ENCODE peak calls at places on chromosomes 12 and 14, in six cellular contexts. R is mesendoderm; D is effector memory CD4-positive, alpha-beta T cell; F is esophagus muscularis mucosa; C is aorta; Q is esophagus squamous epithelium. Y is an unnamed sample. For H3K36me3 and H3K27me3, the result is how much of the 10 kb centered on the place peaks cover.

GRCh38 chr14:65966188-65966587 is 520.0 kb upstream of the CCDC196 start:
- DNase-seq in R (no peak), Q (no peak), F (no peak), D (no peak), C (no peak), Y (no peak)

GRCh38 chr12:32201996-32202395 is 95.3 kb downstream of the BICD1 start:
- DNase-seq in R (no peak), C (peak), D (no peak), F (no peak), Q (no peak), Y (no peak)

GRCh38 chr12:14774074-14774943 is 29.0 kb downstream of the WBP11 start:
- DNase-seq in D (peak), Q (peak), C (peak), F (peak), R (peak), Y (peak)

GRCh38 chr12:42918387-42918786 is 328.8 kb upstream of the PRICKLE1 start:
- DNase-seq in R (no peak), D (no peak), F (no peak), C (no peak), Q (no peak), Y (no peak)

GRCh38 chr12:89883630-89884364 is 175.2 kb upstream of the ATP2B1 start:
- DNase-seq in F (no peak), R (peak), C (no peak), D (no peak), Q (no peak), Y (peak)

GRCh38 chr12:108816652-108817335 is 40.6 kb downstream of the SSH1 start:
- DNase-seq in R (no peak), F (no peak), D (no peak), Q (no peak), C (peak), Y (no peak)

GRCh38 chr12:130523863-130524614 is 186.4 kb downstream of the PIWIL1 start:
- DNase-seq in Q (no peak), C (no peak), D (no peak), F (no peak), R (no peak), Y (no peak)

GRCh38 chr12:69751476-69751875 is 12.8 kb downstream of the RAB3IP start:
- DNase-seq in D (no peak), Q (no peak), F (no peak), R (no peak), C (no peak), Y (no peak)

GRCh38 chr12:54689984-54690383 is 41.8 kb upstream of the DCD start:
- DNase-seq in F (no peak), R (peak), Q (no peak), C (no peak), D (no peak), Y (peak)

GRCh38 chr12:59173696-59174095 is 253.4 kb upstream of the LRIG3 start:
- DNase-seq in F (no peak), D (no peak), R (peak), C (no peak), Q (no peak), Y (no peak)

GRCh38 chr14:67526676-67527459 is 6.2 kb upstream of the PLEKHH1 start:
- DNase-seq in C (peak), F (no peak), D (no peak), Q (no peak), R (peak), Y (peak)

GRCh38 chr12:32298917-32299316 is 100.4 kb upstream of the FGD4 start:
- DNase-seq in F (no peak), C (no peak), Q (no peak), R (no peak), D (no peak), Y (no peak)

GRCh38 chr12:99529966-99530365 is 117.6 kb upstream of the GARIN6 start:
- DNase-seq in C (no peak), F (no peak), D (no peak), R (no peak), Q (no peak), Y (no peak)

GRCh38 chr12:96047621-96048211 is 12.3 kb upstream of the LTA4H start:
- DNase-seq in R (no peak), C (no peak), Q (no peak), D (no peak), F (no peak), Y (no peak)

GRCh38 chr12:105252901-105253300 is 16.9 kb upstream of the APPL2 start:
- DNase-seq in R (no peak), F (no peak), Q (no peak), D (no peak), C (no peak), Y (no peak)

GRCh38 chr12:92845320-92845719 is 83.8 kb downstream of the EEA1 start:
- DNase-seq in D (no peak), Q (no peak), C (no peak), F (no peak), R (no peak), Y (no peak)

GRCh38 chr14:93974299-93974698 is 2.1 kb downstream of the ASB2 start:
- DNase-seq in F (no peak), D (no peak), C (no peak), R (no peak), Q (no peak), Y (no peak)

GRCh38 chr12:10027311-10028099 is 3.0 kb upstream of the CLEC9A start:
- DNase-seq in C (no peak), D (no peak), F (no peak), R (no peak), Q (no peak), Y (no peak)

GRCh38 chr12:6533653-6534157 is 612 bp upstream of the GAPDH start:
- DNase-seq in D (no peak), R (peak), C (peak), Q (no peak), F (peak), Y (peak)

GRCh38 chr12:100346660-100347059 is 10.2 kb upstream of the SLC17A8 start:
- DNase-seq in D (no peak), R (no peak), F (no peak), Q (no peak), C (no peak), Y (no peak)

GRCh38 chr12:23002381-23002780 is 377.4 kb downstream of the ETNK1 start:
- DNase-seq in C (no peak), R (no peak), D (no peak), F (no peak), Q (no peak), Y (no peak)

GRCh38 chr12:125606312-125606711 is 541.1 kb downstream of the AACS start:
- DNase-seq in C (no peak), D (no peak), F (peak), Q (no peak), R (no peak), Y (no peak)

GRCh38 chr12:125610292-125610691 is 545.1 kb downstream of the AACS start:
- DNase-seq in D (no peak), R (no peak), Q (no peak), F (no peak), C (no peak), Y (no peak)

GRCh38 chr12:125614058-125614457 is 548.8 kb downstream of the AACS start:
- DNase-seq in F (no peak), C (no peak), R (no peak), D (no peak), Q (no peak), Y (no peak)

GRCh38 chr12:125610971-125611370 is 545.7 kb downstream of the AACS start:
- DNase-seq in Q (no peak), D (no peak), F (no peak), R (no peak), C (no peak), Y (no peak)
- H3K36me3 ChIP-seq in Q (under half), D (under half), F (under half), R (under half), C (under half), Y (under half)

DNA sequence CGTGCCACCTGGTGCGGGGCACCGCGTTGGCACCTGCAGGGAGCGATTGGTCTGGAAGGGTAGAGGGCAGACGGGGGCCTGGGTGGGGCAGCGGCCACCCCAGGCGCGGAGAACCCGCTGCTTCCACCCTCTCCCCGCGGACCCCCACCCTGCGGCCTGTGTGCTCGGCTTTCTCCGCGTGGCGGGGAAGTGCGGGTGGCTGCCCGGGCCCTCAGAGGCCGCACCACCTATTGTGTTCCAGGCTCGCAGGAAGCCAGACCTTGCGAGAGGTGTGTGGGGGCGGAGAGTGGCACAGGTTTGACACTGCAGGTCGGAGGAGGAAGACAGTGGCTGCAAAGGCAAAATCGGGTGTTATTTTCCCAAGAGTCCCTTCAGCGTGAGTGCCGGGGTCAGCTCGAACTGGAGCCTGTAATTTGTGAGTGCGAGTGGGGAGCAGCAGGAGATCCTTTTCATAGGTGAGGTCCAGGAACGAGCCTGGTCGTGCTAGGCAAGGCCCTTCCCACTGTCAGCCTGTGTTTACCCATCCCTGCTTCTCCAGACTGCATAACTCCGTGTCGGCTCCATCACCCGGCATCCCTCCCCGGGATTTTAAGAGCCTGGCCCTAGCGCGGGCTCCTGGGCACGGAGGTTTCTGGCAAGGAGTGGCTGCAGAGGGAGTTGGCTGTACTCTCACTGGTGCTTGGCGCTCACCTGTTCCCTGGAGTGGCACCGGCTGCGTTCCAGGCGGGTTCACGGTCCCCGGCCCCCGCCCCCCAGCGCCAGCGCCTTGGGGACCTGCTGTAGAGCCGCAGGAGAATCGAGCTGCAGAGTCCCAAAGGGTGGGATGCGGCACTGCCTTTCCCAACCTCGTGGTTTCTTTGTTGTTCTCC is 930 bp downstream of the TBC1D30 start:
- DNase-seq in R (peak), D (no peak), Q (no peak), C (no peak), F (peak), Y (peak)
- H3K4me3 ChIP-seq in R (no peak), D (peak), Q (peak), C (peak), F (peak), Y (peak)

GRCh38 chr14:28778718-28779117 is 12.1 kb downstream of the FOXG1 start:
- DNase-seq in C (no peak), Q (no peak), D (no peak), F (no peak), R (no peak), Y (no peak)
- H3K27me3 ChIP-seq in C (under half), Q (under half), D (under half), F (half or more), R (under half), Y (half or more)

GRCh38 chr12:116010467-116010866 is 267.0 kb downstream of the MED13L start:
- DNase-seq in D (no peak), C (no peak), F (no peak), R (no peak), Q (no peak), Y (no peak)

GRCh38 chr12:116012757-116013156 is 264.7 kb downstream of the MED13L start:
- DNase-seq in D (no peak), C (no peak), F (no peak), Q (no peak), R (no peak), Y (no peak)

GRCh38 chr12:116015525-116015924 is 262.0 kb downstream of the MED13L start:
- DNase-seq in R (peak), F (no peak), Q (no peak), C (no peak), D (no peak), Y (no peak)

GRCh38 chr12:116009805-116010204 is 267.7 kb downstream of the MED13L start:
- DNase-seq in Q (no peak), F (no peak), D (no peak), C (no peak), R (peak), Y (no peak)

GRCh38 chr12:116011217-116011616 is 266.3 kb downstream of the MED13L start:
- DNase-seq in R (no peak), C (no peak), D (no peak), F (no peak), Q (no peak), Y (no peak)
- H3K36me3 ChIP-seq in R (under half), C (under half), D (half or more), F (half or more), Q (under half), Y (under half)

DNA sequence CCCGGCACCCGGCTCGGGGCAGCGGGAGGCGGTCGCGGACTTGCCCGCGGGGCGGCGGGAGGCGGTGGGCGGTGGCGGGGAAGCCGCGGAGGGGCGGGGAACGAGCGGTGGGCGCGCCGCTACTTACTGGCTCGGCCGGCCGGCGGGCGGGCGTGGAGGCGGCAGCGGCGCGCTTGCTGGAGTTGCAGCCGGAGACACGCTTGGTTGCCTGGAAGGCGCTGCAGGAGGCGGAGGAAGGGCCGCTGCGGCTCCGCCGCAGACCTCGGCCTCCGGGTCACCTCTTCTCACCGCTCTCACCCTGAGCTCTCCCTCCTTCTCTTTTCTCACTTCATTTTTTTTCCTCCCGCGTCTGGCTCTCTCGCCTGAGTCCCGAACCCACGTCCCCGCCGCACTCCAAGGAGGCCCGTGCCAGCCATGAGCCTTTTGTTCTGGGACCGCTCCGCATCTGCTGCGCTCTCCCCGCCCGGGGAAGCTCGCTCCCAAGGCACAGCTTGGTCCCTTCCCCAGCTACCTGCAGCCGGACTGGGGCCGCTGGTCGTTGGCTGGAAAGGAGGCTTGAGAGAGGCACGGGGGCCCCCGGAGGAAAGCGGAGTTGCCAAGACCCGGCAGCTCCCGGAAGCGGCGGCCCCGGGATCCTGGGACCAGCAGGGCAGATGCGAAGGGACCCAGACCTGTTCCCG is 591 bp upstream of the KCNK10 start:
- DNase-seq in D (no peak), C (no peak), Q (no peak), F (no peak), R (peak), Y (peak)
- H3K4me3 ChIP-seq in D (no peak), C (peak), Q (peak), F (peak), R (peak), Y (peak)

DNA sequence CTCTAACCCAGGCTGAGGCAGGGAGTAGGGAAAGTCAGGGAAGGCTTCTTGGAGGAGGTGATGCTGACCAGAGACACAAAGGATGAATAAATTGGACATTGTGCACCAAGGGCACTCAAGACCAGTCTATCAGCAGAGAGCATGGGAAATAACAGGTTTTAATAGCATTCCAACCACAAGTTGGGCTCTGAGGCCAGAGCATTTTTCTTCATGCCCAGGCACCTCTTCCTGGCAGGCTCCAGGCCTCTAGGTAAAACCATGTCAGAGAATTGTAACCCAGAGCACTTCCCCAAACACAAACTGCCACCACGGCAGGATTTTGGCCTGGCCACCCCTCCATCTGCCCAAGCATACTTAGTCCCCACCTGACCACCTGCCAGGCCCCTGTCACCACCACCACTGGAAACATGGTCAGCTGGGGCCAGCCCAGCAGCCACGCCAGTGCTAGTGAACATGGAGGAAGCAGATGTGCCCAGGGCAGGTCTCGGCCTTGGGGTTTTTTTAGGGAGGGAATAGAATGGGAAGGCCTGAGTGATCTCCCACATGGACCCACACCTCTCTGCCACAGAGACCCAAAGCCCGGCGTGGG is 22.7 kb downstream of the LTBP2 start:
- DNase-seq in D (no peak), C (no peak), Q (no peak), F (no peak), R (no peak), Y (no peak)
- H3K27me3 ChIP-seq in D (under half), C (under half), Q (under half), F (under half), R (under half), Y (under half)

GRCh38 chr14:105859717-105860614 is 333.6 kb downstream of the TMEM121 start:
- DNase-seq in Q (no peak), D (peak), R (no peak), C (peak), F (no peak), Y (no peak)

GRCh38 chr14:105862581-105863239 is 336.3 kb downstream of the TMEM121 start:
- DNase-seq in F (no peak), Q (no peak), R (no peak), C (peak), D (no peak), Y (no peak)

GRCh38 chr14:105861985-105862465 is 335.6 kb downstream of the TMEM121 start:
- DNase-seq in R (no peak), C (peak), D (no peak), F (no peak), Q (no peak), Y (no peak)

GRCh38 chr14:105858676-105859025 is 332.3 kb downstream of the TMEM121 start:
- DNase-seq in Q (no peak), C (peak), R (no peak), F (no peak), D (no peak), Y (no peak)

GRCh38 chr14:105860615-105861580 is 334.5 kb downstream of the TMEM121 start:
- DNase-seq in Q (no peak), R (no peak), C (peak), D (no peak), F (no peak), Y (no peak)
- H3K36me3 ChIP-seq in Q (under half), R (under half), C (under half), D (under half), F (under half), Y (under half)

GRCh38 chr12:55743967-55744931 is 1.3 kb downstream of the GDF11 start:
- DNase-seq in C (no peak), F (no peak), Q (no peak), D (no peak), R (no peak), Y (peak)
- H3K4me3 ChIP-seq in C (peak), F (peak), Q (peak), D (peak), R (peak), Y (peak)

GRCh38 chr12:24233519-24234246 is 284.2 kb upstream of the SOX5 start:
- DNase-seq in Q (no peak), F (no peak), D (no peak), R (no peak), C (no peak), Y (no peak)
- H3K27me3 ChIP-seq in Q (under half), F (under half), D (under half), R (under half), C (under half), Y (under half)

GRCh38 chr14:34596891-34597290 is 33.1 kb downstream of the SNX6 start:
- DNase-seq in C (no peak), R (no peak), F (no peak), Q (no peak), D (no peak), Y (no peak)

GRCh38 chr14:34592623-34593022 is 37.3 kb downstream of the SNX6 start:
- DNase-seq in R (no peak), Q (no peak), C (peak), F (no peak), D (no peak), Y (no peak)

GRCh38 chr14:34593740-34594375 is 36.1 kb downstream of the SNX6 start:
- DNase-seq in F (no peak), Q (no peak), C (peak), D (no peak), R (no peak), Y (no peak)
- H3K36me3 ChIP-seq in F (half or more), Q (under half), C (under half), D (half or more), R (under half), Y (under half)

Y was measured in H7.